ENCODE peak calls at places on chromosomes 16 and 17, in eight cellular contexts. B, S, L, Z, T, G, W and Y are unnamed samples.

GRCh38 chr17:81097134-81097942 is 62.4 kb downstream of the BAIAP2 start:
- DNase-seq in L (no peak), Z (peak), S (peak), G (no peak), W (peak), B (no peak), T (peak), Y (peak)

GRCh38 chr16:72537684-72538083 is 365.7 kb upstream of the PMFBP1 start:
- DNase-seq in B (no peak), G (no peak), L (no peak), Z (no peak), W (no peak), S (no peak), T (peak), Y (no peak)

GRCh38 chr16:685967-686366 is 1.8 kb upstream of the JMJD8 start:
- DNase-seq in S (no peak), T (peak), G (no peak), B (no peak), Z (peak), L (no peak), W (no peak), Y (no peak)

GRCh38 chr16:515175-515962 is 12.1 kb upstream of the CAPN15 start:
- DNase-seq in Z (no peak), W (no peak), L (no peak), G (no peak), B (no peak), S (no peak), T (no peak), Y (no peak)

GRCh38 chr16:6602401-6602800 is 730.2 kb upstream of the RBFOX1 start:
- DNase-seq in Z (no peak), G (no peak), W (no peak), L (no peak), T (no peak), S (no peak), B (no peak), Y (no peak)

GRCh38 chr16:20918486-20919239 is 18.1 kb downstream of the LYRM1 start:
- DNase-seq in Z (no peak), L (no peak), B (no peak), G (no peak), W (no peak), S (no peak), T (peak), Y (no peak)

GRCh38 chr17:45144199-45145034 is 3.9 kb upstream of the HEXIM1 start:
- DNase-seq in T (no peak), G (no peak), L (peak), B (no peak), W (no peak), Z (no peak), S (no peak), Y (no peak)

GRCh38 chr16:51326131-51326856 is 175.2 kb upstream of the SALL1 start:
- DNase-seq in Z (no peak), G (no peak), L (no peak), S (no peak), T (peak), W (no peak), B (no peak), Y (no peak)

GRCh38 chr17:1001640-1002411 is 4.9 kb downstream of the TIMM22 start:
- DNase-seq in W (no peak), B (no peak), S (no peak), L (no peak), G (no peak), T (peak), Z (no peak), Y (no peak)

GRCh38 chr17:69050999-69051775 is 9.5 kb downstream of the ABCA9 start:
- DNase-seq in T (peak), W (no peak), L (no peak), Z (no peak), G (no peak), S (no peak), B (no peak), Y (no peak)

GRCh38 chr17:80498242-80498919 is 22.0 kb upstream of the NPTX1 start:
- DNase-seq in G (peak), B (no peak), L (no peak), W (no peak), T (peak), Z (peak), S (no peak), Y (no peak)

GRCh38 chr16:51762081-51762995 is 611.3 kb upstream of the SALL1 start:
- DNase-seq in Z (peak), B (no peak), G (peak), T (peak), W (peak), L (peak), S (no peak), Y (peak)

GRCh38 chr17:78252111-78252634 is 20.7 kb downstream of the TMEM235 start:
- DNase-seq in B (peak), W (no peak), Z (no peak), T (no peak), S (no peak), G (peak), L (peak), Y (no peak)

GRCh38 chr17:27414271-27414670 is 42.0 kb upstream of the KSR1 start:
- DNase-seq in G (no peak), L (no peak), B (no peak), W (no peak), S (no peak), T (peak), Z (no peak), Y (no peak)

GRCh38 chr16:2252806-2253148 is 1.4 kb upstream of the ECI1 start:
- DNase-seq in S (no peak), T (no peak), W (no peak), G (no peak), Z (no peak), B (no peak), L (no peak), Y (no peak)

GRCh38 chr17:9151091-9151490 is 129.8 kb downstream of the NTN1 start:
- DNase-seq in G (no peak), S (no peak), W (no peak), Z (no peak), T (no peak), B (no peak), L (no peak), Y (no peak)

GRCh38 chr17:78781339-78782304 is at the start of gene CYTH1:
- DNase-seq in L (peak), T (peak), Z (peak), B (no peak), S (no peak), W (peak), G (peak), Y (peak)

GRCh38 chr17:3870871-3871306 is 22.0 kb downstream of the CAMKK1 start:
- DNase-seq in L (peak), W (no peak), B (no peak), Z (no peak), S (no peak), G (no peak), T (peak), Y (no peak)

GRCh38 chr16:85595812-85596495 is 17.2 kb upstream of the GSE1 start:
- DNase-seq in Z (no peak), L (no peak), G (no peak), W (no peak), B (no peak), T (no peak), S (no peak), Y (no peak)

GRCh38 chr17:38724337-38724988 is 5.7 kb upstream of the CISD3 start:
- DNase-seq in L (no peak), W (peak), T (no peak), Z (no peak), B (no peak), G (no peak), S (no peak), Y (no peak)

GRCh38 chr16:31461921-31462804 is 2.9 kb downstream of the ARMC5 start:
- DNase-seq in B (no peak), G (no peak), S (no peak), W (no peak), T (no peak), L (peak), Z (no peak), Y (no peak)

GRCh38 chr16:50644730-50645129 is 36.4 kb downstream of the SNX20 start:
- DNase-seq in L (peak), G (no peak), S (peak), Z (no peak), B (no peak), T (peak), W (no peak), Y (no peak)

GRCh38 chr17:42659079-42659931 is at the start of gene TUBG2:
- DNase-seq in S (peak), Z (peak), W (peak), L (peak), B (peak), T (peak), G (peak), Y (peak)

GRCh38 chr17:72165202-72165972 is 44.6 kb downstream of the SOX9 start:
- DNase-seq in L (no peak), S (no peak), G (no peak), Z (no peak), T (no peak), B (no peak), W (no peak), Y (no peak)

GRCh38 chr17:72158895-72159885 is 38.4 kb downstream of the SOX9 start:
- DNase-seq in G (no peak), W (no peak), Z (no peak), T (no peak), B (no peak), S (no peak), L (no peak), Y (no peak)

GRCh38 chr17:72163474-72163873 is 42.7 kb downstream of the SOX9 start:
- DNase-seq in T (no peak), S (no peak), Z (no peak), B (no peak), L (no peak), G (no peak), W (no peak), Y (no peak)

GRCh38 chr17:72164340-72164739 is 43.5 kb downstream of the SOX9 start:
- DNase-seq in B (no peak), W (no peak), G (no peak), L (no peak), T (no peak), Z (no peak), S (no peak), Y (no peak)

DNA sequence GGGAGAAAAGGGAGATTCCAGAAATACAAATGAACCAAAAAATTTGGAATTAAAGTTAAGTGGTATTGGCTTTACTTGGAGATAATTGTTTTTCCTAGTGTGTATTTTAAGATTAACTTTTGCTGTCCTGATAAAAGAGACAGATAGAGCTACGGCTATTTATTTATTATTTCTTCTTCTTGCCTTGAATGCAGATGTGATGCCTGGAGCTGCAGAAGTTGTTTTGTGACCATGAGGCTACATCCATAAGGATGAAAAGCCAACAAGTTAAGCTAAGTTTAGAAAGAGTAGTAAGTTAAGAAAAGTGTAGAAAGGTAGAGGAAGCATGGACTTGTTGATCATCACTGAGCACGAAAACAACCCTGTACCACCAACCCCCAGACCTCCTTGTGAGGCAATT is 41.7 kb downstream of the SOX9 start:
- DNase-seq in W (no peak), L (no peak), S (no peak), Z (no peak), G (no peak), B (no peak), T (no peak), Y (no peak)
- TF ChIP-seq CTCF in W (no peak), L (no peak), S (no peak), Z (no peak), G (no peak), B (no peak), T (no peak), Y (no peak)

GRCh38 chr16:56764835-56765234 is 34.9 kb downstream of the NUP93 start:
- DNase-seq in W (no peak), S (no peak), L (no peak), B (no peak), G (no peak), Z (no peak), T (no peak), Y (no peak)
- TF ChIP-seq CTCF in W (no peak), S (no peak), L (no peak), B (no peak), G (no peak), Z (no peak), T (no peak), Y (no peak)

DNA sequence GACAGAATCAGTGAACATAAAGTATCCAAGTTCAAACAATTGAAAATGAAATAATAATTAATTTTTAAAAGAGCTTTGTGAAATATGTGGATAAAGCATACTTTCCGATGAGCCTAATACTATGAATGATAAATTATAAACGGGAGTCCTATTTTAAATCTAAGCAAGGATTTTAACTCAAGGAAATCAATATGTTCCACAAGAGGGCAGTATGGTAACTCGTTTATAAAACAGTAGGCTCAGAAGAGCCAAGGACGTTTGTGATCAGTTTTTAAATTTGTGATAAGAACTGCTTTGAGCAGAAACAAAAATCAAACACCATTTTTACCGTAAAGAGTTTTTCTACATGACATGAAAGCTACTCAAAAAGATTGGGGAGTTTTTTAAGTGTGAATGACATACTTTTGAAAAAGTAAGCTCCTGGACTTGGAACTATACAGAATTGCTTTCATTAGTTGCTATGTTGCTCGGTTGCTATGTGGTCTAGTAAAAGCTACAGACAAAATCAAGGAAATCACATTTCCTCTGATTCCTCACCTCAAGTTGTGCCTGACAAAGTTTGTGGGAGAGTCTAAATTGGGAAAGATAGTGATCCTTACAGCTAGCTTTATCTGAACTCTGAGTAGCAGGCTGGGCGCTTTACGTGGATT is 11.8 kb upstream of the TEKT1 start:
- DNase-seq in W (no peak), T (peak), B (no peak), S (peak), L (no peak), G (peak), Z (no peak), Y (no peak)
- TF ChIP-seq CTCF in W (peak), T (peak), B (peak), S (peak), L (peak), G (peak), Z (peak), Y (peak)

GRCh38 chr17:51120739-51121619 is at the start of gene SPAG9:
- DNase-seq in T (peak), W (peak), B (peak), Z (peak), L (peak), G (peak), S (peak), Y (peak)

GRCh38 chr17:51120357-51120738 is 320 bp downstream of the SPAG9 start:
- DNase-seq in Z (no peak), G (peak), S (no peak), W (peak), B (peak), L (peak), T (no peak), Y (no peak)

GRCh38 chr17:51119415-51120356 is 982 bp downstream of the SPAG9 start:
- DNase-seq in T (peak), G (peak), Z (peak), B (peak), S (peak), W (peak), L (no peak), Y (no peak)

GRCh38 chr17:51121620-51122472 is 1.2 kb upstream of the SPAG9 start:
- DNase-seq in L (peak), S (peak), Z (peak), B (peak), W (peak), G (peak), T (peak), Y (peak)

GRCh38 chr17:51118330-51119195 is 2.1 kb downstream of the SPAG9 start:
- DNase-seq in Z (no peak), L (no peak), G (peak), T (peak), B (no peak), S (no peak), W (no peak), Y (no peak)
- TF ChIP-seq CTCF in Z (no peak), L (no peak), G (no peak), T (no peak), B (no peak), S (no peak), W (no peak), Y (no peak)

GRCh38 chr17:18191967-18192366 is 8.3 kb downstream of the ALKBH5 start:
- DNase-seq in G (no peak), B (no peak), L (no peak), S (no peak), W (no peak), Z (no peak), T (no peak), Y (no peak)
- TF ChIP-seq CTCF in G (peak), B (peak), L (peak), S (peak), W (peak), Z (no peak), T (peak), Y (peak)

GRCh38 chr16:82010649-82011048 is 621 bp downstream of the SDR42E1 start:
- DNase-seq in L (no peak), W (no peak), Z (no peak), S (no peak), B (no peak), T (no peak), G (no peak), Y (no peak)

GRCh38 chr16:82020051-82020450 is 8.8 kb upstream of the SDR42E1 start:
- DNase-seq in T (no peak), Z (no peak), B (no peak), S (no peak), L (no peak), G (no peak), W (no peak), Y (no peak)

GRCh38 chr16:82016964-82017363 is 5.7 kb upstream of the SDR42E1 start:
- DNase-seq in T (peak), S (no peak), B (no peak), W (no peak), Z (no peak), L (no peak), G (no peak), Y (no peak)

GRCh38 chr16:82011199-82011641 is at the start of gene SDR42E1:
- DNase-seq in S (peak), B (peak), G (peak), W (no peak), T (no peak), L (peak), Z (no peak), Y (no peak)

GRCh38 chr16:82016268-82016667 is 5.0 kb upstream of the SDR42E1 start:
- DNase-seq in W (no peak), L (no peak), S (peak), T (peak), G (no peak), B (no peak), Z (no peak), Y (no peak)
- TF ChIP-seq CTCF in W (no peak), L (no peak), S (peak), T (peak), G (peak), B (no peak), Z (no peak), Y (peak)

DNA sequence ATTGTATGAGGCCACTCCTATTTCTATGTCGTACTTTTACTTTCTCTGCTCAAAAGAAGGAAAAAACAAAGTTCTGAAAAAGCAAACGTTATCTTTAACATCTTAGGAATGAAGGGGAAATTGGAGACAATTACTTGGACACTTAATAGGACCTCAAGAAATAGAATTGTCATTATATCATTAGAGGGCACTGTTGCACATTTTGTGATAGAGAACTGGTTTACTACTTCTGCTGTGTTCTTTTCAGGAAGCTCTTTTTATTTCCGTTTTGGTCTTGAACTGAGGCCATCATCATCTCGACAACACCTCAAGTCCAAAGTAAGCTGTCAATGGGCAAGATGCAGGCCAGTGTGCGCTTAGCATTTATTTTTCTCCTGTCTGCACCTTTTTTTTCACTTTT is 14.6 kb downstream of the COG4 start:
- DNase-seq in W (no peak), S (no peak), B (no peak), G (peak), Z (no peak), L (no peak), T (peak), Y (no peak)
- TF ChIP-seq CTCF in W (peak), S (peak), B (no peak), G (peak), Z (no peak), L (no peak), T (no peak), Y (no peak)

GRCh38 chr16:27698266-27698665 is 148.3 kb downstream of the KATNIP start:
- DNase-seq in L (no peak), S (no peak), G (no peak), T (no peak), B (no peak), Z (peak), W (no peak), Y (no peak)
- TF ChIP-seq CTCF in L (no peak), S (peak), G (peak), T (peak), B (no peak), Z (peak), W (peak), Y (peak)